ENCODE peak calls at places on chromosomes 13 and 19, in ten cellular contexts. O is fibroblast of lung; E is activated naive CD4-positive, alpha-beta T cell treated with anti-CD3 and anti-CD28 coated beads, Interleukin-2, amount 50 U/mL, for 72 hours; N is brain microvascular endothelial cell; D is AG09319; V is amniotic stem cell; P is stimulated activated CD8-positive, alpha-beta memory T cell treated with anti-CD3 and anti-CD28 coated beads, Interleukin-12 subunit alpha, Interleukin-12 subunit beta, amount 100 ng/mL, for 4 hours; X is OCI-LY7; R is fibroblast of mammary gland; C is amniotic epithelial cell. F is an unnamed sample.

GRCh38 chr13:59846845-59847620 is 316.7 kb downstream of the DIAPH3 start:
- DNase-seq in O (no peak), V (no peak), N (no peak), E (no peak), X (no peak), P (no peak), D (no peak), C (peak), R (no peak), F (no peak)

GRCh38 chr19:33285441-33285927 is 16.9 kb downstream of the CEBPA start:
- DNase-seq in E (no peak), D (no peak), C (no peak), P (no peak), N (no peak), X (no peak), R (no peak), V (no peak), O (no peak), F (no peak)

GRCh38 chr19:37980419-37980975 is 73.5 kb downstream of the SIPA1L3 start:
- DNase-seq in D (no peak), R (no peak), X (no peak), V (no peak), C (no peak), P (no peak), E (no peak), O (peak), N (no peak), F (no peak)

GRCh38 chr13:50760751-50761150 is 82.7 kb downstream of the DLEU7 start:
- DNase-seq in O (no peak), E (no peak), R (no peak), X (no peak), P (no peak), V (no peak), C (peak), D (no peak), N (no peak), F (no peak)

GRCh38 chr13:44334751-44335150 is 38.9 kb upstream of the SERP2 start:
- DNase-seq in X (no peak), P (no peak), V (no peak), E (no peak), N (no peak), D (no peak), R (no peak), O (no peak), C (peak), F (no peak)

GRCh38 chr13:98598043-98598442 is 21.1 kb upstream of the STK24 start:
- DNase-seq in N (no peak), D (no peak), P (no peak), O (no peak), C (peak), R (peak), V (no peak), E (no peak), X (no peak), F (no peak)

GRCh38 chr19:8336072-8336569 is 6.9 kb downstream of the KANK3 start:
- DNase-seq in R (no peak), N (no peak), O (no peak), D (no peak), C (no peak), V (no peak), E (no peak), P (no peak), X (no peak), F (no peak)

GRCh38 chr19:38867176-38867780 is 10.8 kb downstream of the RINL start:
- DNase-seq in V (no peak), N (no peak), P (no peak), E (no peak), X (no peak), O (no peak), C (no peak), D (no peak), R (no peak), F (no peak)

GRCh38 chr13:97264663-97265062 is 42.5 kb downstream of the MBNL2 start:
- DNase-seq in P (no peak), X (no peak), C (no peak), D (no peak), V (no peak), N (no peak), R (no peak), O (no peak), E (no peak), F (no peak)

GRCh38 chr13:75217949-75218348 is 264.0 kb downstream of the TBC1D4 start:
- DNase-seq in C (peak), P (no peak), R (peak), E (no peak), D (peak), N (peak), O (peak), V (no peak), X (no peak), F (no peak)

GRCh38 chr19:48859711-48860572 is 8.5 kb downstream of the PLEKHA4 start:
- DNase-seq in D (no peak), O (no peak), C (no peak), X (no peak), R (no peak), E (no peak), V (no peak), P (no peak), N (no peak), F (peak)